ENCODE peak calls at places on chromosomes 2 and 18, in seven cellular contexts. One of them, this sample, is unnamed.

GRCh38 chr2:147430408-147430807 is 414.4 kb upstream of the ACVR2A start:
- DNase-seq in colonic mucosa: no peak
- DNase-seq in adrenal gland: no peak
- DNase-seq in GM23248: no peak
- DNase-seq in SJSA1: no peak
- DNase-seq in mucosa of descending colon: peak; percentile 16
- DNase-seq in CD8-positive, alpha-beta memory T cell: no peak
- DNase-seq in this sample: no peak

GRCh38 chr2:24432121-24432520 is 58.9 kb upstream of the NCOA1 start:
- DNase-seq in colonic mucosa: no peak
- DNase-seq in adrenal gland: no peak
- DNase-seq in GM23248: no peak
- DNase-seq in SJSA1: no peak
- DNase-seq in mucosa of descending colon: no peak
- DNase-seq in CD8-positive, alpha-beta memory T cell: no peak
- DNase-seq in this sample: no peak

GRCh38 chr18:1593091-1593490 is 688.4 kb downstream of the ADCYAP1 start:
- DNase-seq in colonic mucosa: no peak
- DNase-seq in adrenal gland: no peak
- DNase-seq in GM23248: no peak
- DNase-seq in SJSA1: no peak
- DNase-seq in mucosa of descending colon: no peak
- DNase-seq in CD8-positive, alpha-beta memory T cell: no peak
- DNase-seq in this sample: no peak

GRCh38 chr2:222813177-222813843 is 47.5 kb upstream of the ACSL3 start:
- DNase-seq in colonic mucosa: no peak
- DNase-seq in adrenal gland: no peak
- DNase-seq in GM23248: peak; percentile 49
- DNase-seq in SJSA1: no peak
- DNase-seq in mucosa of descending colon: no peak
- DNase-seq in CD8-positive, alpha-beta memory T cell: no peak
- DNase-seq in this sample: no peak

GRCh38 chr2:9229470-9229820 is 22.8 kb downstream of the ASAP2 start:
- DNase-seq in colonic mucosa: no peak
- DNase-seq in adrenal gland: no peak
- DNase-seq in GM23248: no peak
- DNase-seq in SJSA1: no peak
- DNase-seq in mucosa of descending colon: no peak
- DNase-seq in CD8-positive, alpha-beta memory T cell: no peak
- DNase-seq in this sample: no peak

GRCh38 chr2:201860541-201861154 is 54.3 kb downstream of the CDK15 start:
- DNase-seq in colonic mucosa: peak; percentile 46
- DNase-seq in adrenal gland: peak; percentile 63
- DNase-seq in GM23248: peak; percentile 85
- DNase-seq in SJSA1: peak; percentile 75
- DNase-seq in mucosa of descending colon: peak; percentile 75
- DNase-seq in CD8-positive, alpha-beta memory T cell: peak; percentile 47
- DNase-seq in this sample: no peak

GRCh38 chr2:46362667-46363012 is 65.4 kb downstream of the EPAS1 start:
- DNase-seq in colonic mucosa: no peak
- DNase-seq in adrenal gland: no peak
- DNase-seq in GM23248: peak; percentile 17
- DNase-seq in SJSA1: no peak
- DNase-seq in mucosa of descending colon: no peak
- DNase-seq in CD8-positive, alpha-beta memory T cell: no peak
- DNase-seq in this sample: no peak

GRCh38 chr2:25383806-25384205 is 42.1 kb upstream of the DNMT3A start:
- DNase-seq in colonic mucosa: no peak
- DNase-seq in adrenal gland: no peak
- DNase-seq in GM23248: no peak
- DNase-seq in SJSA1: no peak
- DNase-seq in mucosa of descending colon: no peak
- DNase-seq in CD8-positive, alpha-beta memory T cell: no peak
- DNase-seq in this sample: no peak

GRCh38 chr2:68043719-68044498 is 18.9 kb downstream of the C1D start:
- DNase-seq in colonic mucosa: no peak
- DNase-seq in adrenal gland: no peak
- DNase-seq in GM23248: peak; percentile 90
- DNase-seq in SJSA1: peak; percentile 5
- DNase-seq in mucosa of descending colon: no peak
- DNase-seq in CD8-positive, alpha-beta memory T cell: no peak
- DNase-seq in this sample: no peak

GRCh38 chr2:160974803-160975202 is 185.4 kb upstream of the TANK start:
- DNase-seq in colonic mucosa: no peak
- DNase-seq in adrenal gland: no peak
- DNase-seq in GM23248: peak; percentile 35
- DNase-seq in SJSA1: no peak
- DNase-seq in mucosa of descending colon: no peak
- DNase-seq in CD8-positive, alpha-beta memory T cell: no peak
- DNase-seq in this sample: no peak

GRCh38 chr2:130759906-130760753 is 4.8 kb downstream of the AMER3 start:
- DNase-seq in colonic mucosa: no peak
- DNase-seq in adrenal gland: peak; percentile 34
- DNase-seq in GM23248: peak; percentile 35
- DNase-seq in SJSA1: no peak
- DNase-seq in mucosa of descending colon: no peak
- DNase-seq in CD8-positive, alpha-beta memory T cell: no peak
- DNase-seq in this sample: no peak

GRCh38 chr2:108575132-108575966 is 41.1 kb downstream of the LIMS1 start:
- DNase-seq in colonic mucosa: no peak
- DNase-seq in adrenal gland: no peak
- DNase-seq in GM23248: peak; percentile 85
- DNase-seq in SJSA1: peak; percentile 94
- DNase-seq in mucosa of descending colon: no peak
- DNase-seq in CD8-positive, alpha-beta memory T cell: no peak
- DNase-seq in this sample: no peak

GRCh38 chr2:68302281-68302680 is 17.5 kb downstream of the CNRIP1 start:
- DNase-seq in colonic mucosa: no peak
- DNase-seq in adrenal gland: no peak
- DNase-seq in GM23248: peak; percentile 75
- DNase-seq in SJSA1: no peak
- DNase-seq in mucosa of descending colon: no peak
- DNase-seq in CD8-positive, alpha-beta memory T cell: no peak
- DNase-seq in this sample: no peak

GRCh38 chr2:45771251-45771650 is 119.8 kb downstream of the PRKCE start:
- DNase-seq in colonic mucosa: no peak
- DNase-seq in adrenal gland: peak; percentile 33
- DNase-seq in GM23248: peak; percentile 58
- DNase-seq in SJSA1: no peak
- DNase-seq in mucosa of descending colon: peak; percentile 22
- DNase-seq in CD8-positive, alpha-beta memory T cell: no peak
- DNase-seq in this sample: peak; percentile 68

GRCh38 chr2:234705108-234705507 is 208.2 kb upstream of the ARL4C start:
- DNase-seq in colonic mucosa: no peak
- DNase-seq in adrenal gland: no peak
- DNase-seq in GM23248: peak; percentile 86
- DNase-seq in SJSA1: no peak
- DNase-seq in mucosa of descending colon: no peak
- DNase-seq in CD8-positive, alpha-beta memory T cell: no peak
- DNase-seq in this sample: no peak

GRCh38 chr18:59057969-59058368 is 81.7 kb upstream of the SEC11C start:
- DNase-seq in colonic mucosa: no peak
- DNase-seq in adrenal gland: no peak
- DNase-seq in GM23248: peak; percentile 94
- DNase-seq in SJSA1: peak; percentile 20
- DNase-seq in mucosa of descending colon: no peak
- DNase-seq in CD8-positive, alpha-beta memory T cell: no peak
- DNase-seq in this sample: no peak

GRCh38 chr2:28626891-28627421 is 124.7 kb upstream of the PPP1CB start:
- DNase-seq in colonic mucosa: no peak
- DNase-seq in adrenal gland: no peak
- DNase-seq in GM23248: peak; percentile 32
- DNase-seq in SJSA1: no peak
- DNase-seq in mucosa of descending colon: no peak
- DNase-seq in CD8-positive, alpha-beta memory T cell: peak; percentile 26
- DNase-seq in this sample: no peak

GRCh38 chr2:218745160-218745558 is 34.5 kb downstream of the TTLL4 start:
- DNase-seq in colonic mucosa: no peak
- DNase-seq in adrenal gland: no peak
- DNase-seq in GM23248: no peak
- DNase-seq in SJSA1: no peak
- DNase-seq in mucosa of descending colon: no peak
- DNase-seq in CD8-positive, alpha-beta memory T cell: no peak
- DNase-seq in this sample: no peak

GRCh38 chr2:136060401-136060940 is 57.5 kb downstream of the CXCR4 start:
- DNase-seq in colonic mucosa: no peak
- DNase-seq in adrenal gland: no peak
- DNase-seq in GM23248: no peak
- DNase-seq in SJSA1: peak; percentile 91
- DNase-seq in mucosa of descending colon: no peak
- DNase-seq in CD8-positive, alpha-beta memory T cell: no peak
- DNase-seq in this sample: no peak

GRCh38 chr2:168499500-168499899 is 43.4 kb downstream of the CERS6 start:
- DNase-seq in colonic mucosa: no peak
- DNase-seq in adrenal gland: no peak
- DNase-seq in GM23248: no peak
- DNase-seq in SJSA1: no peak
- DNase-seq in mucosa of descending colon: no peak
- DNase-seq in CD8-positive, alpha-beta memory T cell: no peak
- DNase-seq in this sample: no peak
- H3K9me3 ChIP-seq in colonic mucosa: no peaks in the 10 kb centered on the region
- H3K9me3 ChIP-seq in adrenal gland: no peaks in the 10 kb centered on the region
- H3K9me3 ChIP-seq in GM23248: no peaks in the 10 kb centered on the region
- H3K9me3 ChIP-seq in SJSA1: no peaks in the 10 kb centered on the region
- H3K9me3 ChIP-seq in mucosa of descending colon: no peaks in the 10 kb centered on the region
- H3K9me3 ChIP-seq in CD8-positive, alpha-beta memory T cell: no peaks in the 10 kb centered on the region
- H3K9me3 ChIP-seq in this sample: no peaks in the 10 kb centered on the region

GRCh38 chr2:97711394-97711711 is 2.0 kb upstream of the ZAP70 start:
- DNase-seq in colonic mucosa: no peak
- DNase-seq in adrenal gland: no peak
- DNase-seq in GM23248: no peak
- DNase-seq in SJSA1: no peak
- DNase-seq in mucosa of descending colon: no peak
- DNase-seq in CD8-positive, alpha-beta memory T cell: no peak
- DNase-seq in this sample: no peak

GRCh38 chr2:97713296-97714083 is at the start of gene ZAP70:
- DNase-seq in colonic mucosa: no peak
- DNase-seq in adrenal gland: no peak
- DNase-seq in GM23248: no peak
- DNase-seq in SJSA1: no peak
- DNase-seq in mucosa of descending colon: peak; percentile 24
- DNase-seq in CD8-positive, alpha-beta memory T cell: peak; percentile 79
- DNase-seq in this sample: no peak

GRCh38 chr2:97714950-97715652 is 1.7 kb downstream of the ZAP70 start:
- DNase-seq in colonic mucosa: no peak
- DNase-seq in adrenal gland: no peak
- DNase-seq in GM23248: no peak
- DNase-seq in SJSA1: no peak
- DNase-seq in mucosa of descending colon: no peak
- DNase-seq in CD8-positive, alpha-beta memory T cell: no peak
- DNase-seq in this sample: no peak

GRCh38 chr2:97714084-97714949 is 941 bp downstream of the ZAP70 start:
- DNase-seq in colonic mucosa: no peak
- DNase-seq in adrenal gland: no peak
- DNase-seq in GM23248: no peak
- DNase-seq in SJSA1: no peak
- DNase-seq in mucosa of descending colon: no peak
- DNase-seq in CD8-positive, alpha-beta memory T cell: peak; percentile 49
- DNase-seq in this sample: no peak

GRCh38 chr2:97712693-97713295 is 582 bp upstream of the ZAP70 start:
- DNase-seq in colonic mucosa: no peak
- DNase-seq in adrenal gland: no peak
- DNase-seq in GM23248: no peak
- DNase-seq in SJSA1: no peak
- DNase-seq in mucosa of descending colon: no peak
- DNase-seq in CD8-positive, alpha-beta memory T cell: peak; percentile 63
- DNase-seq in this sample: no peak
- H3K4me3 ChIP-seq in colonic mucosa: no peak overlapping the region
- H3K4me3 ChIP-seq in adrenal gland: no peak overlapping the region
- H3K4me3 ChIP-seq in GM23248: no peak overlapping the region
- H3K4me3 ChIP-seq in SJSA1: no peak overlapping the region
- H3K4me3 ChIP-seq in mucosa of descending colon: no peak overlapping the region
- H3K4me3 ChIP-seq in CD8-positive, alpha-beta memory T cell: peak overlapping the region; percentile 91
- H3K4me3 ChIP-seq in this sample: no peak overlapping the region

GRCh38 chr2:123935405-123935804 is 89.7 kb upstream of the CNTNAP5 start:
- DNase-seq in colonic mucosa: no peak
- DNase-seq in adrenal gland: no peak
- DNase-seq in GM23248: no peak
- DNase-seq in SJSA1: no peak
- DNase-seq in mucosa of descending colon: no peak
- DNase-seq in CD8-positive, alpha-beta memory T cell: no peak
- DNase-seq in this sample: no peak
- H3K9me3 ChIP-seq in colonic mucosa: no peaks in the 10 kb centered on the region
- H3K9me3 ChIP-seq in adrenal gland: no peaks in the 10 kb centered on the region
- H3K9me3 ChIP-seq in GM23248: peaks cover 4% of the 10 kb centered on the region
- H3K9me3 ChIP-seq in SJSA1: peaks cover 5% of the 10 kb centered on the region
- H3K9me3 ChIP-seq in mucosa of descending colon: peaks cover 21% of the 10 kb centered on the region
- H3K9me3 ChIP-seq in CD8-positive, alpha-beta memory T cell: no peaks in the 10 kb centered on the region
- H3K9me3 ChIP-seq in this sample: no peaks in the 10 kb centered on the region

GRCh38 chr2:188975497-188976102 is 1.4 kb downstream of the COL3A1 start:
- DNase-seq in colonic mucosa: peak; percentile 33
- DNase-seq in adrenal gland: no peak
- DNase-seq in GM23248: peak; percentile 92
- DNase-seq in SJSA1: peak; percentile 82
- DNase-seq in mucosa of descending colon: peak; percentile 28
- DNase-seq in CD8-positive, alpha-beta memory T cell: no peak
- DNase-seq in this sample: no peak

GRCh38 chr2:188974184-188974583 is at the start of gene COL3A1:
- DNase-seq in colonic mucosa: peak; percentile 37
- DNase-seq in adrenal gland: peak; percentile 30
- DNase-seq in GM23248: peak; percentile 75
- DNase-seq in SJSA1: peak; percentile 66
- DNase-seq in mucosa of descending colon: peak; percentile 23
- DNase-seq in CD8-positive, alpha-beta memory T cell: no peak
- DNase-seq in this sample: no peak

GRCh38 chr2:188979119-188979729 is 5.1 kb downstream of the COL3A1 start:
- DNase-seq in colonic mucosa: no peak
- DNase-seq in adrenal gland: no peak
- DNase-seq in GM23248: no peak
- DNase-seq in SJSA1: peak; percentile 89
- DNase-seq in mucosa of descending colon: no peak
- DNase-seq in CD8-positive, alpha-beta memory T cell: no peak
- DNase-seq in this sample: no peak

GRCh38 chr2:188978291-188979081 is 4.3 kb downstream of the COL3A1 start:
- DNase-seq in colonic mucosa: no peak
- DNase-seq in adrenal gland: no peak
- DNase-seq in GM23248: peak; percentile 83
- DNase-seq in SJSA1: peak; percentile 90
- DNase-seq in mucosa of descending colon: peak; percentile 29
- DNase-seq in CD8-positive, alpha-beta memory T cell: no peak
- DNase-seq in this sample: no peak

DNA sequence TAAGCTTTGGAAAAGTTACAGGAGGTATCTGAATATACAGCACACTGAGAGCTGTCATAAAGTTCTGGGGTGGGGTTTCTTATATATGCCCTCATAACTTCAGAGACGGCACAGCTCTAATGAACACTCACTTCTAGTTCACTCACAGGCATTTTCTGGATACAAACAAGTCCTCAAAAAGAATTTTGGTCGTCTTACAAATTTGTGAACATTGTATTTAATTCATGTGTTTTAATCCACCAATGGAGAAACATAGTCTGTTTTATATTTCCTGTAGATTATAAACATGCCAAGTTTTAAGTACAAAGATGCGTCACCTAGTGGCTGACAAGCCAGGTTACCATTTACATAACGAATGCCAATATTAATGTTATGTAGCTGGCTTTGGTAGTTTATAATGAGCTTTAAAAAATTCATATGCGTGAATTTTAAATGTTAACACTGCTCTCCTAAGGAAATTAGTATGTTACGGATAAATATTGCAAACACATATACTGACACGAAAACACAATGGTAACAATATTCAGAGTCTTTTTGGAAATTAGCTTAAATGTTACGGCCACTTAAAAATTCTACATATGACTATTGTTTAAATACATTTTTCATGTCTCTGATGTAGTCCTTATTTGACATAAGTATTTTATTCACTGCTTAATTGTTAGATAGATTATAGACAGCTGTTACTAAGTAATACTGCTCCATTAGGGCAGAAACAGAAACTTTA is 2.5 kb downstream of the COL3A1 start:
- DNase-seq in colonic mucosa: no peak
- DNase-seq in adrenal gland: no peak
- DNase-seq in GM23248: peak; percentile 85
- DNase-seq in SJSA1: peak; percentile 78
- DNase-seq in mucosa of descending colon: peak; percentile 23
- DNase-seq in CD8-positive, alpha-beta memory T cell: no peak
- DNase-seq in this sample: no peak
- H3K4me3 ChIP-seq in colonic mucosa: no peak overlapping the region
- H3K4me3 ChIP-seq in adrenal gland: no peak overlapping the region
- H3K4me3 ChIP-seq in GM23248: peak overlapping the region; percentile 85
- H3K4me3 ChIP-seq in SJSA1: peak overlapping the region; percentile 43
- H3K4me3 ChIP-seq in mucosa of descending colon: no peak overlapping the region
- H3K4me3 ChIP-seq in CD8-positive, alpha-beta memory T cell: no peak overlapping the region
- H3K4me3 ChIP-seq in this sample: peak overlapping the region; percentile 48